ENCODE peak calls at places on chromosome 7, in eight cellular contexts. One of them, this sample, is unnamed.

GRCh38 chr7:27605283-27605682 is 57.4 kb downstream of the HIBADH start:
- DNase-seq in breast epithelium: no peak
- DNase-seq in cardiac muscle cell: no peak
- DNase-seq in astrocyte: no peak
- DNase-seq in GM23248: no peak
- DNase-seq in IMR-90: no peak
- DNase-seq in brain microvascular endothelial cell: no peak
- DNase-seq in spleen: no peak
- DNase-seq in this sample: no peak

GRCh38 chr7:139741813-139742344 is 35.9 kb downstream of the HIPK2 start:
- DNase-seq in breast epithelium: no peak
- DNase-seq in cardiac muscle cell: no peak
- DNase-seq in astrocyte: no peak
- DNase-seq in GM23248: peak; percentile 31
- DNase-seq in IMR-90: no peak
- DNase-seq in brain microvascular endothelial cell: no peak
- DNase-seq in spleen: no peak
- DNase-seq in this sample: no peak

GRCh38 chr7:25976630-25977029 is 175.4 kb upstream of the NFE2L3 start:
- DNase-seq in breast epithelium: no peak
- DNase-seq in cardiac muscle cell: no peak
- DNase-seq in astrocyte: no peak
- DNase-seq in GM23248: no peak
- DNase-seq in IMR-90: no peak
- DNase-seq in brain microvascular endothelial cell: no peak
- DNase-seq in spleen: no peak
- DNase-seq in this sample: no peak

GRCh38 chr7:125423444-125424155 is 494.0 kb upstream of the POT1 start:
- DNase-seq in breast epithelium: no peak
- DNase-seq in cardiac muscle cell: no peak
- DNase-seq in astrocyte: peak; percentile 47
- DNase-seq in GM23248: no peak
- DNase-seq in IMR-90: no peak
- DNase-seq in brain microvascular endothelial cell: peak; percentile 57
- DNase-seq in spleen: no peak
- DNase-seq in this sample: no peak

GRCh38 chr7:3399858-3400257 is 98.8 kb downstream of the SDK1 start:
- DNase-seq in breast epithelium: no peak
- DNase-seq in cardiac muscle cell: peak; percentile 12
- DNase-seq in astrocyte: peak; percentile 3
- DNase-seq in GM23248: peak; percentile 3
- DNase-seq in IMR-90: peak; percentile 5
- DNase-seq in brain microvascular endothelial cell: peak; percentile 34
- DNase-seq in spleen: no peak
- DNase-seq in this sample: no peak

GRCh38 chr7:78198756-78199155 is 400.2 kb downstream of the PHTF2 start:
- DNase-seq in breast epithelium: no peak
- DNase-seq in cardiac muscle cell: no peak
- DNase-seq in astrocyte: peak; percentile 21
- DNase-seq in GM23248: peak; percentile 81
- DNase-seq in IMR-90: peak; percentile 75
- DNase-seq in brain microvascular endothelial cell: no peak
- DNase-seq in spleen: no peak
- DNase-seq in this sample: no peak

GRCh38 chr7:43592321-43592720 is 9.4 kb downstream of the STK17A start:
- DNase-seq in breast epithelium: no peak
- DNase-seq in cardiac muscle cell: no peak
- DNase-seq in astrocyte: no peak
- DNase-seq in GM23248: peak; percentile 39
- DNase-seq in IMR-90: no peak
- DNase-seq in brain microvascular endothelial cell: no peak
- DNase-seq in spleen: no peak
- DNase-seq in this sample: no peak

GRCh38 chr7:30902466-30902865 is 9.2 kb upstream of the AQP1 start:
- DNase-seq in breast epithelium: no peak
- DNase-seq in cardiac muscle cell: no peak
- DNase-seq in astrocyte: no peak
- DNase-seq in GM23248: no peak
- DNase-seq in IMR-90: no peak
- DNase-seq in brain microvascular endothelial cell: no peak
- DNase-seq in spleen: no peak
- DNase-seq in this sample: no peak

GRCh38 chr7:101232141-101232821 is 5.3 kb downstream of the CLDN15 start:
- DNase-seq in breast epithelium: peak; percentile 59
- DNase-seq in cardiac muscle cell: peak; percentile 51
- DNase-seq in astrocyte: no peak
- DNase-seq in GM23248: no peak
- DNase-seq in IMR-90: no peak
- DNase-seq in brain microvascular endothelial cell: no peak
- DNase-seq in spleen: peak; percentile 71
- DNase-seq in this sample: no peak

GRCh38 chr7:144584741-144585140 is 181.2 kb upstream of the NOBOX start:
- DNase-seq in breast epithelium: no peak
- DNase-seq in cardiac muscle cell: no peak
- DNase-seq in astrocyte: no peak
- DNase-seq in GM23248: no peak
- DNase-seq in IMR-90: no peak
- DNase-seq in brain microvascular endothelial cell: no peak
- DNase-seq in spleen: no peak
- DNase-seq in this sample: no peak

GRCh38 chr7:7820409-7820808 is 102.0 kb upstream of the RPA3 start:
- DNase-seq in breast epithelium: no peak
- DNase-seq in cardiac muscle cell: no peak
- DNase-seq in astrocyte: no peak
- DNase-seq in GM23248: no peak
- DNase-seq in IMR-90: no peak
- DNase-seq in brain microvascular endothelial cell: no peak
- DNase-seq in spleen: no peak
- DNase-seq in this sample: no peak

GRCh38 chr7:140673063-140673769 is 471 bp downstream of the ADCK2 start:
- DNase-seq in breast epithelium: peak; percentile 57
- DNase-seq in cardiac muscle cell: peak; percentile 68
- DNase-seq in astrocyte: no peak
- DNase-seq in GM23248: peak; percentile 59
- DNase-seq in IMR-90: no peak
- DNase-seq in brain microvascular endothelial cell: no peak
- DNase-seq in spleen: peak; percentile 92
- DNase-seq in this sample: no peak

GRCh38 chr7:39686261-39686924 is 63.0 kb downstream of the RALA start:
- DNase-seq in breast epithelium: no peak
- DNase-seq in cardiac muscle cell: no peak
- DNase-seq in astrocyte: peak; percentile 66
- DNase-seq in GM23248: peak; percentile 69
- DNase-seq in IMR-90: peak; percentile 47
- DNase-seq in brain microvascular endothelial cell: no peak
- DNase-seq in spleen: no peak
- DNase-seq in this sample: no peak

GRCh38 chr7:125848157-125848556 is 918.5 kb upstream of the POT1 start:
- DNase-seq in breast epithelium: no peak
- DNase-seq in cardiac muscle cell: no peak
- DNase-seq in astrocyte: no peak
- DNase-seq in GM23248: no peak
- DNase-seq in IMR-90: no peak
- DNase-seq in brain microvascular endothelial cell: no peak
- DNase-seq in spleen: no peak
- DNase-seq in this sample: no peak

DNA sequence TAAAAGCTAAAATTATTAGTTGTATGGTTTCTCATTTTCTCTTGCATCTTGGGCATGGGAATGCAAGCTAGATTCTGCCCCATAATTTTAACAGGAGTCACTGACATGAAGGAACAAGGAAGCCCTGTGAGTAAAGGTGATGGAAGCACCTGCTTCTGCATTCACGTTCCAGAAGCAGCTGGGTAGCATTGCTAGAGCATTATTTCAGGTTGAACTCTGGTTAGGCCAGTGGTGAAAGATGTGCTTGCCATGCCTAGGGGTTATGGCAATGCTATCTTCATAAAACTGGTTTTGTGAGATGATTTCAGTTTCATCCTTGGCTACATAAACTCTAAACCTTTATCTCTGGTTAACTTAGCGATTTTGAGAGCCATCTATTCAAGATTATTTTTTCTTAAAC is 151.4 kb downstream of the TFEC start:
- DNase-seq in breast epithelium: no peak
- DNase-seq in cardiac muscle cell: no peak
- DNase-seq in astrocyte: no peak
- DNase-seq in GM23248: no peak
- DNase-seq in IMR-90: no peak
- DNase-seq in brain microvascular endothelial cell: no peak
- DNase-seq in spleen: no peak
- DNase-seq in this sample: no peak
- H3K4me3 ChIP-seq in breast epithelium: no peak overlapping the region
- H3K4me3 ChIP-seq in cardiac muscle cell: no peak overlapping the region
- H3K4me3 ChIP-seq in astrocyte: no peak overlapping the region
- H3K4me3 ChIP-seq in GM23248: no peak overlapping the region
- H3K4me3 ChIP-seq in IMR-90: no peak overlapping the region
- H3K4me3 ChIP-seq in brain microvascular endothelial cell: no peak overlapping the region
- H3K4me3 ChIP-seq in spleen: no peak overlapping the region
- H3K4me3 ChIP-seq in this sample: no peak overlapping the region

GRCh38 chr7:434891-435486 is 84.7 kb downstream of the PDGFA start:
- DNase-seq in breast epithelium: no peak
- DNase-seq in cardiac muscle cell: no peak
- DNase-seq in astrocyte: no peak
- DNase-seq in GM23248: no peak
- DNase-seq in IMR-90: no peak
- DNase-seq in brain microvascular endothelial cell: no peak
- DNase-seq in spleen: no peak
- DNase-seq in this sample: no peak
- H3K4me3 ChIP-seq in breast epithelium: peak overlapping the region; percentile 15
- H3K4me3 ChIP-seq in cardiac muscle cell: no peak overlapping the region
- H3K4me3 ChIP-seq in astrocyte: no peak overlapping the region
- H3K4me3 ChIP-seq in GM23248: no peak overlapping the region
- H3K4me3 ChIP-seq in IMR-90: no peak overlapping the region
- H3K4me3 ChIP-seq in brain microvascular endothelial cell: no peak overlapping the region
- H3K4me3 ChIP-seq in spleen: no peak overlapping the region
- H3K4me3 ChIP-seq in this sample: peak overlapping the region; percentile 1

GRCh38 chr7:46029111-46029704 is 108.1 kb upstream of the IGFBP3 start:
- DNase-seq in breast epithelium: no peak
- DNase-seq in cardiac muscle cell: no peak
- DNase-seq in astrocyte: no peak
- DNase-seq in GM23248: no peak
- DNase-seq in IMR-90: no peak
- DNase-seq in brain microvascular endothelial cell: no peak
- DNase-seq in spleen: no peak
- DNase-seq in this sample: no peak

GRCh38 chr7:46026741-46027140 is 105.7 kb upstream of the IGFBP3 start:
- DNase-seq in breast epithelium: no peak
- DNase-seq in cardiac muscle cell: no peak
- DNase-seq in astrocyte: no peak
- DNase-seq in GM23248: no peak
- DNase-seq in IMR-90: no peak
- DNase-seq in brain microvascular endothelial cell: no peak
- DNase-seq in spleen: no peak
- DNase-seq in this sample: no peak

GRCh38 chr7:46028246-46028645 is 107.2 kb upstream of the IGFBP3 start:
- DNase-seq in breast epithelium: no peak
- DNase-seq in cardiac muscle cell: no peak
- DNase-seq in astrocyte: no peak
- DNase-seq in GM23248: peak; percentile 14
- DNase-seq in IMR-90: no peak
- DNase-seq in brain microvascular endothelial cell: no peak
- DNase-seq in spleen: no peak
- DNase-seq in this sample: no peak

GRCh38 chr7:46022397-46022796 is 101.3 kb upstream of the IGFBP3 start:
- DNase-seq in breast epithelium: no peak
- DNase-seq in cardiac muscle cell: no peak
- DNase-seq in astrocyte: no peak
- DNase-seq in GM23248: no peak
- DNase-seq in IMR-90: no peak
- DNase-seq in brain microvascular endothelial cell: no peak
- DNase-seq in spleen: no peak
- DNase-seq in this sample: no peak

DNA sequence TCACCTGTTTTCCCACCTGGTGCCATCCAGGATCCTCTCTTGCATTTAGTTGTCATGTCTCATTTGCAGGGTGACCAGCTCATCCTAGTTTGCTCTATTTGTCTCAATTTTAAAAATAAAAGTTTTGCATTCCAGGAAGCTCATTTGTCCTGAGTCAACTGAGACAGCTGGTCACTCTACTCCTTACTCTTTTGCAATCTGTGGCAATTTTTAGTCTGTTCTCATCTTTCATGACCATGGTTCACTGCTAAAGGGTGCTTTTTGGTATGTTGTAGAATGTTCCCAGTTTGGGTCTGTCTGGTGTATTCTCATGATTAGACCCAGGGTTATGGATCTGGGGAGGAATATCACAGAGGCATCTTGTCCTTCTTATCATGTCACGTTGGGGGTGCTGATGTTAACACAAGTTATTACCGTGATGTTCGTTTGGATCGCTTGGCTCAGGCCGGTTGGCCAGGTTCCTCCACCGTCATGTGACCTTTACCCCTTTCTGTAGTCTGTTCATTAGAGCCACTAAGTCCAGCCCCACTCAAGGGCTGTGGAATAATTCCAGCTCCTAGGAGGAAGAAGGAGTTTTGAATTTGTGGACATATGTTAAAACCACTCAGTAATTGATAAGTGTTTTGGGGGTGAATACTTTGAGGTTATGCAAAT is 103.3 kb upstream of the IGFBP3 start:
- DNase-seq in breast epithelium: no peak
- DNase-seq in cardiac muscle cell: no peak
- DNase-seq in astrocyte: no peak
- DNase-seq in GM23248: peak; percentile 46
- DNase-seq in IMR-90: no peak
- DNase-seq in brain microvascular endothelial cell: no peak
- DNase-seq in spleen: no peak
- DNase-seq in this sample: no peak
- H3K4me3 ChIP-seq in breast epithelium: no peak overlapping the region
- H3K4me3 ChIP-seq in cardiac muscle cell: no peak overlapping the region
- H3K4me3 ChIP-seq in astrocyte: no peak overlapping the region
- H3K4me3 ChIP-seq in GM23248: no peak overlapping the region
- H3K4me3 ChIP-seq in IMR-90: no peak overlapping the region
- H3K4me3 ChIP-seq in brain microvascular endothelial cell: no peak overlapping the region
- H3K4me3 ChIP-seq in spleen: no peak overlapping the region
- H3K4me3 ChIP-seq in this sample: no peak overlapping the region

DNA sequence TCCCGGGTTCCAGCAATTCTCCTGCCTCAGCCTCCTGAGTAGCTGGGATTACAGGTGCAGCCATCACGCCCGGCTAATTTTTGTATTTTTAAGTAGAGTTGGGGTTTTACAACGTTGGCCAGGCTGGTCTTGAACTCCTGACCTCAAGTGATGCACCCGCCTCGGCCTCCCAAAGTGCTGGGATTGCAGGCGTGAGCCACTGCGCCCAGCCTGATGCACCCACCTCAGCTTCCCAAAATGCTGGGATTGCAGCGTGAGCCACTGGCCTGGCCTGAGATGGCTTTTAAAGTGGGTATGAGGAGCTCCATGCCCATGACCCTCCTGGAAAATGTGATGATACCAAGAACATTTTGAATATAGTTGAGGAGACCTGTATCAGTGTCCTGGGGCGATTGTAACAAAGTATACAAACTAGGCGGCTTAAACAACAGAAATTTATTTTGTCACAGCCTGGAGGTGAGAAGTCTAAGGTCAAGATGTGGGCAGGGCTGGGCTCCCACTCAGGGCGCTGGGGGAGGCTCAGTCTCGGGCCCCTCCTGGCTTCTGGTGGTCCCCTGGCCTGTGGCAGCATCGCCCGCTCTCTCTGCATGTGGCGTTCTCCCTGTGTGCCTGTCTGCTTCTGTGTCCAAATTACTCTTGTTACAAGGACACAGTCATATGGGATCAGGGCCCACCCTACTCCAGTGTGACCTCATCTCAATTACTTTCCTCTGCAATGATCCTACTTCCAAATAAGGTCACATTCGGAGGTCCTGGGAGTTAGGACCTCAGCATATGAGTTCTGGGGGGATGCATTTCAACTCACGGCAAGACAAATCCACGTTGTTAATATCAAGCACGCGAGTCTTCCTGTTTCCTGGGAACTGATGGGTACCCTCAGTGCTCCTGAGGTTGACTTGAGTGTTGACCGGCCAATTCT is 108.8 kb downstream of the ACTR3B start:
- DNase-seq in breast epithelium: no peak
- DNase-seq in cardiac muscle cell: no peak
- DNase-seq in astrocyte: no peak
- DNase-seq in GM23248: no peak
- DNase-seq in IMR-90: no peak
- DNase-seq in brain microvascular endothelial cell: no peak
- DNase-seq in spleen: no peak
- DNase-seq in this sample: no peak
- H3K4me3 ChIP-seq in breast epithelium: no peak overlapping the region
- H3K4me3 ChIP-seq in cardiac muscle cell: no peak overlapping the region
- H3K4me3 ChIP-seq in astrocyte: no peak overlapping the region
- H3K4me3 ChIP-seq in GM23248: no peak overlapping the region
- H3K4me3 ChIP-seq in IMR-90: no peak overlapping the region
- H3K4me3 ChIP-seq in brain microvascular endothelial cell: no peak overlapping the region
- H3K4me3 ChIP-seq in spleen: no peak overlapping the region
- H3K4me3 ChIP-seq in this sample: no peak overlapping the region